ENCODE peak calls at places on chromosomes 5 and 9, in five cellular contexts. D is ovary, W is GM12878, M is SK-N-SH, Y is A549. J is an unnamed sample.

GRCh38 chr9:116059466-116059865 is 94.1 kb upstream of the PAPPA start:
- DNase-seq in W (no peak), M (no peak), Y (no peak), D (no peak), J (no peak)

GRCh38 chr9:36142510-36143161 is 6.1 kb downstream of the GLIPR2 start:
- DNase-seq in M (no peak), W (no peak), D (no peak), Y (no peak), J (no peak)

GRCh38 chr9:131274674-131275331 is 1.5 kb downstream of the FAM78A start:
- DNase-seq in M (no peak), Y (no peak), W (no peak), D (no peak), J (peak)

GRCh38 chr5:56514246-56514645 is 281.1 kb upstream of the ANKRD55 start:
- DNase-seq in M (no peak), W (no peak), Y (no peak), D (no peak), J (no peak)

GRCh38 chr5:33650911-33651310 is 210.1 kb downstream of the TARS1 start:
- DNase-seq in D (no peak), M (no peak), Y (no peak), W (no peak), J (no peak)

GRCh38 chr5:4083591-4084337 is 488.1 kb downstream of the IRX1 start:
- DNase-seq in D (no peak), Y (no peak), W (no peak), M (no peak), J (no peak)

GRCh38 chr5:160169326-160169725 is 50.1 kb upstream of the PWWP2A start:
- DNase-seq in Y (no peak), W (no peak), M (no peak), D (no peak), J (no peak)

GRCh38 chr5:35926389-35927051 is 11.9 kb downstream of the CAPSL start:
- DNase-seq in Y (peak), M (peak), D (no peak), W (no peak), J (no peak)

GRCh38 chr9:120571443-120572257 is 8.3 kb downstream of the CDK5RAP2 start:
- DNase-seq in M (peak), D (peak), Y (no peak), W (no peak), J (no peak)

DNA sequence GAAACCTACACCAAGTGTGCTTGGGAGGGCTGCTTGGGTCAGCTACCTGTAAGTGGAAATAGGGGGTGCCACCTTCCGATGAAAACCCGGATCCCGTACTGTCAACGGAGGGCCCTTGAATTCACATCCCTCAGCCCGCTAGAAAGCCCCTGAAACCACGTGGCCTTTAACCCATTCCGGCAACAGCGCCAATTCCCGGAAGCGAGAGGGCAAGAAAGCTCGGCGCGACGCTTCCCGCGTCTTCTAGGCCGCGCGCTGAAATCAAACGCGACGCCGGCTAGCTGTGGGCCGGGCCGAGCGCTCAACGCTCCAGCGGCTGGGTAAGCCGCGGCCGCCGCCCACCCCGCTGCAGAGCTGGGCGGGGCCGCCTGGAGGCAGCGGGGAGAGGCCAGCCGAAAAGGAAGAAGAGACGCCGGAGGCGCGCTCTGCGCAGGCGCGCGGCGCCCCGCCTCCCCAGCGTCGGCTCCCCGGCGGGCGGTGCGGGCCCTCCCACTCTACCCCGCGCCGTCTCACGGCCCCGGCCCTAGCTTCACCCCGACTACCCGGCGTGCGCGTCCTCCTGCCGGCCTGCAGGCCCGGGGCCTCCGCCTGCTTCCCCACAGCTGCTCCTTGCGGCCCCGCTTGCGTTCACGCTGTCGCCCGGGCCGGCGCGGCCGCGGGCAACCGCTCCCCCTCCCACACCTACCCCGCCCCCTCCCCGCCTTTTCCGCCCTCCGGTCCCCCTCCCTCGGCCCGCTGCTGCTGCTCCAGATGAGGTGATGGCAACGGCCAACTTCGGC is at the start of gene KIF2A:
- DNase-seq in M (peak), D (peak), Y (peak), W (peak), J (peak)
- TF ChIP-seq EP300 in M (no peak), D (no peak), Y (no peak), W (no peak), J (no peak)

DNA sequence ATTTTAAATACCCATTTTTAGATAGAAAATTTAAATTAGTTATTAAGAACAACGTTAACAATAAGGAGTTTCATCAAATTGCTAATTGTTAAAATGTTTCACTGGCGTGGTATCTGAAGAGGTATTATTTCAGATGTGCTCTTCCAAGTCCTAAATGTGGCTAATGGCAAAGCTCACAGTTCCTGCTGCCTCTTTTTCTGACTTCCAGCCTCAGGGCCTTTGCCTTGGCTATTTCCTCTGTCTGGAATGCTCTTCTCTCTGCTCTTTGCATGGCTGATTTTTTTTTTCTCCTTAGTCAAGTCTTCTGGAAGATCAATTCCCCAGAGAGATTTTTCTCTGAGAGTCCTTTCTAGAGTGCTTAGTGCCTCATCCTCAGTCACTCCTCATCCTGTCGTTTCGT is 9.6 kb upstream of the SSBP2 start:
- DNase-seq in M (no peak), D (no peak), Y (no peak), W (no peak), J (no peak)
- TF ChIP-seq EP300 in M (no peak), D (no peak), Y (no peak), W (no peak), J (no peak)

GRCh38 chr5:166068547-166069335 is 2222.7 kb upstream of the WWC1 start:
- DNase-seq in Y (no peak), M (no peak), D (no peak), W (no peak), J (no peak)
- TF ChIP-seq EP300 in Y (no peak), M (no peak), D (no peak), W (no peak), J (no peak)

DNA sequence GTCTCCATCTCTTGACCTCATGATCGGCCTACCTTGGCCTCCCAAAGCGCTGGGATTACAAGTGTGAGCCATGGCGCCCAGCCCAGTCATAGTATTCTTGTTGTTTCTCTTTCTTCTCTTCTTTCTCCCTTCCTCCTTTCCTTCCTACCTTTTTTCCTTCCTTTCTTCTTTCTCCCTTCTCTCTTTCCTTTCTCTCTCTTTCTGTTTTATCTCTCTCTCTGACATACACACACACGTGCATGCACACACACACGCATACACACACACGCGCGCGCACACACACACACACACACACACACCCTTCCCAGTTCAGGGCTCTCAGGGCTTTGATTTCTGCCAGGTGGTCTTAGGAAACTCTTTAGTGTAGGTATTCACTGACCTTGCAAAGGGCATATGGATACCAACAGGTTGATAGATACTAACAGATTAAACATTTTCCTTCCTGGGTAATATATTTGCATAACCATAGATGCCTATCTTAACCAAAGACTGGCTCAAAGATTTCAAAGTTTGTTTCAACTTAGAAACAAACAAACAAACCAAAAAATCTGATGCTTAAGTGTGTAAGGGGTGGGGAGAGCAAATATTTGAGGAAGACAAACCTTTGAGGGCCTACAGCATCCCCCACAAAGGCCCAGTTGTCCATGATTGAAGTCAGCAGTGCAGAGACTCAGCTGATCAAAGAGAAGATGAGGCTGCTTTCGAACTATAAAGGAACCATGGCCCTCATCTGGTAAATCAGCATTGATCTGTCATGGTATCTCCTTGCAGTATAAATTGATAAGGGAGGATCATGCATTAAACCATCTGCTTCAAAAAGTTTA is 288.2 kb upstream of the SEMA6A start:
- DNase-seq in W (no peak), M (no peak), D (no peak), Y (no peak), J (no peak)
- TF ChIP-seq EP300 in W (no peak), M (no peak), D (no peak), Y (no peak), J (no peak)

GRCh38 chr5:144822544-144822943 is 651.9 kb downstream of the KCTD16 start:
- DNase-seq in Y (no peak), D (no peak), W (no peak), M (no peak), J (no peak)
- TF ChIP-seq EP300 in Y (no peak), D (no peak), W (no peak), M (no peak), J (no peak)

GRCh38 chr5:131167615-131168014 is 2.6 kb upstream of the HINT1 start:
- DNase-seq in D (no peak), Y (no peak), W (no peak), M (no peak), J (no peak)

GRCh38 chr5:131169810-131170539 is 769 bp upstream of the LYRM7 start:
- DNase-seq in D (no peak), W (no peak), Y (no peak), M (no peak), J (no peak)

GRCh38 chr5:131163315-131164119 is 1.5 kb downstream of the HINT1 start:
- DNase-seq in W (no peak), M (no peak), Y (no peak), D (no peak), J (no peak)

GRCh38 chr5:131164161-131164930 is 710 bp downstream of the HINT1 start:
- DNase-seq in W (no peak), Y (peak), D (peak), M (peak), J (peak)

DNA sequence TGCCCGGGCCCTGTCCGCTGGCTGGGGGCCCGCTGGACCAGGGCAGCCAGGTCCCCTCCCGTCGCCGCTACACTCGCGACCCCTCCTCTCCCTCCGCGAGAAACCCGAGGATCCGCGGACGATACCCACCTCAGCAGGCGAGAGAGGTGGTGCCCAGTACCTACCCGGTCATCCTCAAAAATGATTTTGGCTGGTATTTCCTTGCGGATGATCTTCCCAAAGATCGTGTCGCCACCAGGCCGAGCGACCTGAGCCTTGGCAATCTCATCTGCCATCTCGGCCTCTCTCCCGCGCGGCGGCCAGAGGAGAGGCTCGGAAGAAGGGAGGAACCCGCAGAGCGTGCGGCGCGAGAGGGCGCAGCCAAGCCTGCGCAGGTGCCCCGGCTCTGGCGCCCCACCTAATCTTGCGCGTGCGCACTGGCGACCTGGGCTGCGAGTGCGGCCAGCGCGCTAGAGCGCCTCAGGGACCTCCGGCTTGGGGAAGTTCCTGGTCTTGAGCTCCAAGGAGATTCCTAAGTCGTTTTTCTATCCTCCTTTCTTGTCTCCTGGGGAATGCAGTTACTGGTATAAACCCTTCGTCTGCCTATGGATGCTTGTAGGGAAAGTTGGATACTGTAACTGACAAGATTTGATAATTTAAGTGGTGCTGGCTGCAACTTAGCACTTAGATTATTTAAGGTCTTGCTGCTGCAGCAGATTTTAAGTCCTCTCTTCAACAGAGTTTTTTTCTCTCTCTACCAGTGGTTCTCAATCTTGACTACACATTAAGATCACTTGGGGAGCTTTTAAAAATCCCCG is at the start of gene HINT1:
- DNase-seq in Y (peak), D (peak), W (peak), M (peak), J (peak)
- TF ChIP-seq EP300 in Y (no peak), D (no peak), W (no peak), M (no peak), J (no peak)

GRCh38 chr9:129587487-129588262 is 33.2 kb downstream of the C9orf50 start:
- DNase-seq in D (no peak), W (no peak), M (no peak), Y (no peak), J (no peak)
- TF ChIP-seq EP300 in D (no peak), W (no peak), M (no peak), Y (no peak), J (no peak)

DNA sequence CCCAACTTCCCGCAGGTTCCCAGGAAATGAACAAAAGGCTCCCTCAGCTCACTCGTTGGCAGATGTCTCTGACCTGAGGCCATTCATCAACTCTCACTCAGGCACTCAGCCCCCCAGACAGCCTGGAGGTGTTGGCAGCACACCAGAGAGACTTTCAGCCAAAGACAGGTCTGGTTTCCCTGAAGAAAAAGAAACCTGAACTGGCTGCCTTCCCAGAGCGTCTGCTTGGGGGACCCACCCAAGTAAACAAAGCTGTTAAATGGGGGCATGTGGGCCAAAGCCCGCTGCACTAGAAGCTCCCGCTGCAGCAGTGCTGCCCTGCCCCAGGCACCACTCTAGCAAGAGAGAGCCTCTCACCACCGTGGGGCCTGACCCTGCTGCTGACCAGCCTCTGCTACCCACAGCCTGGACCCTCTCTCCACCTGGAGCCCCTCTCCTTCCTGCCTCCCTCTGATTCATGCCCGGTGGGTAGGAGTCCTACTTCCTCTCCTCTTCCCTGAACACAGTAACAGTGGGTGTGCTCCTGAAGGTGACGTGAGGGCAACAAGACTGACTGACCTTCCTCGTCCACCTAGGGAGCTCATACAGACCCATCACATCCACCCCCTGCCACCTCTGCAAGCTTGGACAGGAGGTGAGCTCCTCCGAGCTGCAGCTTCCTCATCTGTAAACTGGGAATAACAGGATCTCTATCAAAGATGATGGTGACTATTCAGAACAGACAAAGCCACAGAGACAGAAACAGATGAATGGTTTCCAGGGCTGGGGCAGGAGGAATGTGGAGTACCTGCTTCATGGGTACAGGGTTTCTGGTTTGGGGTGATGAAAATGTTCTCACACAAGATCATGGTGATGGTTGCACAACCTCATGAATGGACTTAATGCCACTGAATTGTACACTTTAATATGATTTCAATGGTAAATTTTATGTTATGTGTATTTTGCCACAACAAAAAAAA is 31.0 kb upstream of the GABRP start:
- DNase-seq in D (no peak), M (peak), Y (no peak), W (no peak), J (no peak)
- TF ChIP-seq EP300 in D (no peak), M (no peak), Y (no peak), W (no peak), J (no peak)

GRCh38 chr9:121725008-121725795 is 73.8 kb downstream of the DAB2IP start:
- DNase-seq in M (no peak), Y (no peak), D (peak), W (no peak), J (peak)
- TF ChIP-seq EP300 in M (no peak), Y (no peak), D (peak), W (no peak), J (peak)

J was measured in tibial nerve.